ENCODE peak calls at places on chromosomes 2 and 18, in seven cellular contexts. W, P, I, H, M, O and Y are unnamed samples.

GRCh38 chr2:75608684-75609333 is 37.8 kb upstream of the MRPL19 start:
- DNase-seq in H (peak; percentile 62), M (peak; percentile 36), W (peak; percentile 83), P (peak; percentile 20), O (no peak), I (no peak), Y (peak; percentile 82)

GRCh38 chr2:217822296-217823252 is 180.2 kb downstream of the TNS1 start:
- DNase-seq in I (peak; percentile 57), H (no peak), W (peak; percentile 21), O (no peak), P (no peak), M (no peak), Y (peak; percentile 77)

GRCh38 chr2:241584446-241584845 is 25.9 kb downstream of the BOK start:
- DNase-seq in I (peak; percentile 79), P (no peak), H (no peak), O (no peak), W (peak; percentile 69), M (no peak), Y (peak; percentile 17)

GRCh38 chr2:133516405-133517028 is 51.7 kb downstream of the NCKAP5 start:
- DNase-seq in M (no peak), P (no peak), I (no peak), O (no peak), W (no peak), H (no peak), Y (no peak)

GRCh38 chr2:116133563-116133962 is 1680.9 kb upstream of the DDX18 start:
- DNase-seq in M (no peak), W (no peak), H (no peak), O (no peak), I (no peak), P (no peak), Y (no peak)

GRCh38 chr2:98374958-98375570 is 28.8 kb downstream of the CNGA3 start:
- DNase-seq in M (no peak), W (no peak), P (no peak), I (no peak), H (no peak), O (no peak), Y (no peak)

GRCh38 chr2:26584656-26585055 is 56.5 kb downstream of the CIB4 start:
- DNase-seq in I (no peak), M (no peak), O (peak; percentile 49), P (no peak), W (no peak), H (no peak), Y (no peak)

GRCh38 chr2:231621051-231621879 is 28.6 kb downstream of the TEX44 start:
- DNase-seq in P (no peak), M (peak; percentile 31), O (no peak), W (peak; percentile 77), H (peak; percentile 69), I (no peak), Y (no peak)

GRCh38 chr18:23927821-23928746 is 86.5 kb upstream of the TTC39C start:
- DNase-seq in M (no peak), H (no peak), I (peak; percentile 50), O (no peak), P (no peak), W (no peak), Y (no peak)

GRCh38 chr18:79606621-79607331 is 72.8 kb upstream of the CTDP1 start:
- DNase-seq in W (no peak), O (peak; percentile 52), H (no peak), I (no peak), M (no peak), P (no peak), Y (no peak)

GRCh38 chr2:124961132-124961531 is 936.0 kb downstream of the CNTNAP5 start:
- DNase-seq in P (no peak), H (no peak), I (no peak), W (no peak), M (no peak), O (no peak), Y (no peak)

GRCh38 chr18:7512326-7512725 is 54.8 kb upstream of the PTPRM start:
- DNase-seq in H (no peak), M (no peak), W (no peak), I (peak; percentile 3), P (no peak), O (no peak), Y (no peak)

GRCh38 chr2:70979626-70980025 is 1.2 kb downstream of the ANKRD53 start:
- DNase-seq in W (no peak), O (peak; percentile 64), I (no peak), H (peak; percentile 42), P (no peak), M (no peak), Y (no peak)

GRCh38 chr2:195486987-195487644 is 169.9 kb upstream of the SLC39A10 start:
- DNase-seq in I (peak; percentile 79), H (no peak), O (no peak), W (no peak), P (no peak), M (no peak), Y (peak; percentile 53)

GRCh38 chr18:24491882-24492281 is 31.4 kb downstream of the HRH4 start:
- DNase-seq in P (no peak), W (no peak), M (no peak), H (no peak), O (no peak), I (no peak), Y (no peak)

GRCh38 chr2:105427485-105427884 is 28.6 kb upstream of the FHL2 start:
- DNase-seq in I (no peak), H (no peak), W (peak; percentile 48), P (no peak), O (no peak), M (no peak), Y (no peak)

GRCh38 chr2:105422801-105423200 is 23.9 kb upstream of the FHL2 start:
- DNase-seq in P (no peak), W (no peak), H (no peak), I (no peak), M (no peak), O (no peak), Y (no peak)

GRCh38 chr2:105428387-105429018 is 29.7 kb upstream of the FHL2 start:
- DNase-seq in M (no peak), P (no peak), O (no peak), W (no peak), H (no peak), I (no peak), Y (no peak)

GRCh38 chr2:105426626-105427292 is 27.9 kb upstream of the FHL2 start:
- DNase-seq in P (no peak), W (no peak), H (no peak), M (no peak), O (no peak), I (no peak), Y (no peak)

GRCh38 chr2:105425936-105426625 is 27.2 kb upstream of the FHL2 start:
- DNase-seq in W (no peak), O (no peak), P (no peak), I (no peak), H (no peak), M (no peak), Y (no peak)
- H3K27ac ChIP-seq in W (no peak overlapping the region), O (no peak overlapping the region), P (no peak overlapping the region), I (no peak overlapping the region), H (peak overlapping the region; percentile 4), M (no peak overlapping the region), Y (no peak overlapping the region)

GRCh38 chr2:21418456-21418855 is 294.7 kb downstream of the TDRD15 start:
- DNase-seq in M (no peak), O (no peak), P (no peak), W (no peak), H (no peak), I (no peak), Y (no peak)

GRCh38 chr2:21413082-21413481 is 289.3 kb downstream of the TDRD15 start:
- DNase-seq in O (no peak), M (no peak), I (no peak), P (no peak), W (no peak), H (no peak), Y (no peak)

GRCh38 chr2:21411796-21412195 is 288.0 kb downstream of the TDRD15 start:
- DNase-seq in H (no peak), M (no peak), P (no peak), W (no peak), O (no peak), I (no peak), Y (no peak)

DNA sequence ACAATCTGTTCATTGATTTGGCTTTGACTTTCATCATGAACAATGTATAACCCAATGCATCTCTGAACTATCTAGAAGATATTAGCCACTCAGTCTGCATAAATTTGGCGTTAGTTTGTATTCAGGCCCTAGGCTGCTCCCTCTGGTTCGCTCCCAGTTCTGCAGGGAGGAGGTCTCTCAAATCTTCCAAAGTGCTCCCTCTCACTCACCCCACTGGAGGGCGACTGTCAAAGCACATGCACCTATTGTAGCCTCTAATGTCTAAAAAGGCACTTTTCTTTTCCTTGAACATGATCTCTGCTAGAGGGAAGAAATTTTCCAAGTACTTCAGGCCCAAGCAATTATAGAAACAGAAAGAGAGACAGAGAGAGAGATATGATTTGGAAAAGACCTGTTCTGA is 291.5 kb downstream of the TDRD15 start:
- DNase-seq in I (no peak), O (no peak), M (no peak), W (peak; percentile 58), H (no peak), P (no peak), Y (no peak)
- TF ChIP-seq CTCF in I (no peak), O (no peak), M (no peak), W (peak; percentile 65), H (no peak), P (no peak), Y (no peak)

DNA sequence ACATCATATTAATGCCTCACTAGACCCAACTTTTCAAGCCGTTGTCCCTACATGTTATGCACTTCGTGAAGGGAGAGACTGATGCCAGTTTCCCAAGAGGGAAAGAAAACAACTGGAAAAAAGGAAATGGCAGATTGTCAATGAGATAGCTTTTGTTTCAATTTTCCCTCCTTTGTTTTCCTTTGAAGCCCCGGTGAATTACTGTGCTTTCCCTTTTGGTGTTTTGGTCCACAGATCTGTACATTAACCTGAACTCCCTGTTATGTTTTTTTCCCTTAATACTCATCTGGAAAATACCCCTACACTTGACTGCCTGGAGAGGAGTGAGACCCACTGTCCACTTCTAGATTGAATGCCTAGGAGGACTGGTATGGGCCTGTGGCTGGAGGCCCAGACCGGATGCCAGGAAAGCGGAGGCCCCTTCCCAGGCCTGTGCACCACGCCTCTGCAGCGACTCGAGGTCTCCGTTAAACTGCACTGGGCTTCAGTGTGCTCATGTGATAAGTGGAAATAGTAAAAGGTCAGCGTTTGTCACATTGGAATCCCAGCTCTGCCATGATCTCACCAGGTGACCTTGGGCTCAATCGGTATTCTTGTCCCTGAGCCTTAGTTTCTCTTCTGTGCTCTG is 106.4 kb downstream of the GATA6 start:
- DNase-seq in I (no peak), P (no peak), M (no peak), O (no peak), H (no peak), W (no peak), Y (no peak)
- H3K27ac ChIP-seq in I (no peak overlapping the region), P (no peak overlapping the region), M (no peak overlapping the region), O (no peak overlapping the region), H (no peak overlapping the region), W (no peak overlapping the region), Y (no peak overlapping the region)

DNA sequence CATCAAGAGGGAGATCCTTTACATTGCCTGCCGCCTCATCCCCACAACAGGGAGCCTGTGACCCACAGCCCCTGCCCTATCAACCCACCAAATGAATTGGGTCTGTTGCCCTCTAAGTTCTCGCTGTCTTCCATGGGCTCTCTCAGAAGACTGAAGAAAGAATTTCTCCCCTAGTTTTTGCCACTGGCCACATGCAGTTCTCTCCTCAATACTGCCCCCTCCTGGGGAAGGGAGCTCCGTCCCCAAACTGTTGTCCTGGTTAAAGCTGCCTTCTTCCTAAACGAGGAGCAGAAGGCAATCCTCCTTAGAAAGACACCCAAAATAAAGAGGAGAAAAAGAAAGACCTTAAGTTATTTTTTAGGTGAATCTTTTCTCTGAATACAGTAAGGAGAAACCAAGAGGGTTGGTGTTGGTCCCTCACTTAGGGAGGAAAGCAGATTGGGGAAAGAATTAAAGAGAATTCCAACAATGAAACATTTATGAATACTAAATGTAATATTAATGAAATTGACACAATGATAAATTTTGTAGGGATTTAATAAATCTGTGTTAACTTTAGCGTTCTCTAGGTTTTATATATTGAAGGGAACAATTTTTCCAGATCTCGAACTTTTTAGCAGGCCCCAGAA is 31.1 kb upstream of the SATB2 start:
- DNase-seq in W (peak; percentile 92), M (peak; percentile 85), P (no peak), O (no peak), I (peak; percentile 11), H (peak; percentile 23), Y (peak; percentile 12)
- TF ChIP-seq CTCF in W (peak; percentile 93), M (peak; percentile 75), P (peak; percentile 65), O (peak; percentile 49), I (peak; percentile 77), H (no peak), Y (peak; percentile 20)